ENCODE peak calls at places on chromosome 21, in eight cellular contexts. X is left ventricle myocardium inferior; C is CD8-positive, alpha-beta T cell; L is omental fat pad; U is endothelial cell; R is head of caudate nucleus; Q is HL-60; A is mucosa of gallbladder. M is an unnamed sample.

GRCh38 chr21:31117046-31117916 is 79.0 kb upstream of the KRTAP19-8 start:
- DNase-seq in X (no peak), C (no peak), L (no peak), U (no peak), R (no peak), Q (no peak), A (no peak), M (no peak)

GRCh38 chr21:42654179-42654912 is 925 bp downstream of the PDE9A start:
- DNase-seq in X (no peak), C (peak), L (no peak), U (peak), R (no peak), Q (no peak), A (no peak), M (peak)

GRCh38 chr21:45152265-45152746 is 77.9 kb downstream of the ADARB1 start:
- DNase-seq in X (peak), C (peak), L (no peak), U (peak), R (peak), Q (peak), A (peak), M (peak)

GRCh38 chr21:15421521-15421920 is 308.3 kb upstream of the USP25 start:
- DNase-seq in X (no peak), C (no peak), L (no peak), U (no peak), R (no peak), Q (no peak), A (no peak), M (no peak)

GRCh38 chr21:29208044-29208665 is 77.7 kb downstream of the MAP3K7CL start:
- DNase-seq in X (no peak), C (no peak), L (no peak), U (no peak), R (no peak), Q (no peak), A (no peak), M (no peak)

GRCh38 chr21:45833437-45833836 is 148.1 kb upstream of the COL6A1 start:
- DNase-seq in X (peak), C (no peak), L (no peak), U (no peak), R (peak), Q (no peak), A (no peak), M (no peak)

GRCh38 chr21:23585419-23585818 is 2021.9 kb downstream of the MRPL39 start:
- DNase-seq in X (no peak), C (no peak), L (no peak), U (no peak), R (no peak), Q (no peak), A (no peak), M (no peak)

GRCh38 chr21:32570456-32570855 is 14.9 kb downstream of the TCP10L start:
- DNase-seq in X (no peak), C (no peak), L (no peak), U (no peak), R (no peak), Q (no peak), A (no peak), M (no peak)

GRCh38 chr21:37119421-37120218 is 46.6 kb downstream of the TTC3 start:
- DNase-seq in X (no peak), C (no peak), L (no peak), U (peak), R (no peak), Q (no peak), A (no peak), M (no peak)

GRCh38 chr21:45615145-45615711 is 28.3 kb upstream of the PCBP3 start:
- DNase-seq in X (no peak), C (peak), L (peak), U (no peak), R (no peak), Q (peak), A (peak), M (peak)

GRCh38 chr21:23155281-23155680 is 2157.1 kb downstream of the NCAM2 start:
- DNase-seq in X (no peak), C (no peak), L (no peak), U (no peak), R (no peak), Q (no peak), A (no peak), M (no peak)

GRCh38 chr21:45695086-45695485 is 51.6 kb downstream of the PCBP3 start:
- DNase-seq in X (no peak), C (no peak), L (no peak), U (peak), R (no peak), Q (no peak), A (no peak), M (no peak)

GRCh38 chr21:25005388-25005787 is 601.9 kb downstream of the MRPL39 start:
- DNase-seq in X (no peak), C (no peak), L (no peak), U (no peak), R (no peak), Q (peak), A (no peak), M (no peak)

GRCh38 chr21:27564684-27565280 is 597.9 kb upstream of the ADAMTS5 start:
- DNase-seq in X (peak), C (no peak), L (no peak), U (peak), R (peak), Q (peak), A (peak), M (no peak)

GRCh38 chr21:42559326-42559725 is 45.7 kb downstream of the SLC37A1 start:
- DNase-seq in X (no peak), C (no peak), L (no peak), U (no peak), R (no peak), Q (no peak), A (no peak), M (no peak)

GRCh38 chr21:40846057-40846456 is 901 bp downstream of the DSCAM start:
- DNase-seq in X (no peak), C (no peak), L (no peak), U (no peak), R (no peak), Q (no peak), A (no peak), M (no peak)

GRCh38 chr21:19130379-19131028 is 726.9 kb upstream of the TMPRSS15 start:
- DNase-seq in X (no peak), C (no peak), L (no peak), U (no peak), R (no peak), Q (no peak), A (no peak), M (no peak)

GRCh38 chr21:41786521-41786987 is 19.7 kb upstream of the RIPK4 start:
- DNase-seq in X (no peak), C (no peak), L (no peak), U (no peak), R (no peak), Q (no peak), A (no peak), M (no peak)

M was measured in GM10248.